ENCODE peak calls at places on chromosomes 11 and 22, in five cellular contexts. R is effector memory CD4-positive, alpha-beta T cell; M is omental fat pad; O is Calu3; C is fibroblast of mammary gland. S is an unnamed sample.

GRCh38 chr11:71286701-71287643 is 34.6 kb upstream of the SHANK2 start:
- DNase-seq in R (no peak), M (no peak), O (peak; percentile 67), C (peak; percentile 98), S (peak; percentile 40)

GRCh38 chr11:659532-660085 is 22.5 kb downstream of the DRD4 start:
- DNase-seq in R (no peak), M (no peak), O (no peak), C (no peak), S (no peak)

GRCh38 chr11:132941024-132941646 is 591.2 kb downstream of the OPCML start:
- DNase-seq in R (no peak), M (no peak), O (no peak), C (peak; percentile 23), S (peak; percentile 51)

GRCh38 chr22:29071261-29072045 is 1.4 kb upstream of the KREMEN1 start:
- DNase-seq in R (no peak), M (no peak), O (peak; percentile 34), C (no peak), S (no peak)

GRCh38 chr11:130157840-130158239 is 1.7 kb upstream of the ST14 start:
- DNase-seq in R (no peak), M (no peak), O (no peak), C (no peak), S (no peak)

GRCh38 chr11:66851698-66852465 is 5.0 kb upstream of the LRFN4 start:
- DNase-seq in R (no peak), M (no peak), O (no peak), C (no peak), S (no peak)

GRCh38 chr11:44632466-44633123 is 67.1 kb downstream of the CD82 start:
- DNase-seq in R (no peak), M (no peak), O (peak; percentile 40), C (peak; percentile 36), S (peak; percentile 14)

GRCh38 chr11:2593393-2593950 is 106.3 kb downstream of the KCNQ1OT1 start:
- DNase-seq in R (no peak), M (no peak), O (no peak), C (no peak), S (no peak)

GRCh38 chr11:19642759-19643158 is 69.9 kb upstream of the NAV2 start:
- DNase-seq in R (no peak), M (no peak), O (no peak), C (no peak), S (no peak)

GRCh38 chr22:40081662-40082061 is 86.9 kb downstream of the FAM83F start:
- DNase-seq in R (no peak), M (no peak), O (no peak), C (no peak), S (no peak)

GRCh38 chr11:74877132-74877531 is 71.8 kb downstream of the XRRA1 start:
- DNase-seq in R (no peak), M (no peak), O (no peak), C (peak; percentile 35), S (no peak)

GRCh38 chr11:1341928-1342524 is 32.6 kb upstream of the TOLLIP start:
- DNase-seq in R (no peak), M (peak; percentile 21), O (no peak), C (peak; percentile 27), S (no peak)

GRCh38 chr11:81359476-81359875 is 1374.2 kb downstream of the FAM181B start:
- DNase-seq in R (no peak), M (no peak), O (no peak), C (peak; percentile 2), S (no peak)

GRCh38 chr22:49348631-49349030 is 479.0 kb downstream of the BRD1 start:
- DNase-seq in R (no peak), M (no peak), O (no peak), C (no peak), S (no peak)

GRCh38 chr11:20127671-20128527 is 32.4 kb downstream of the DBX1 start:
- DNase-seq in R (peak; percentile 39), M (peak; percentile 78), O (peak; percentile 86), C (peak; percentile 64), S (peak; percentile 85)

GRCh38 chr11:134950692-134951304 is 538.8 kb upstream of the B3GAT1 start:
- DNase-seq in R (no peak), M (no peak), O (no peak), C (peak; percentile 55), S (no peak)

GRCh38 chr11:119787074-119787461 is 58.1 kb upstream of the NECTIN1 start:
- DNase-seq in R (no peak), M (no peak), O (no peak), C (no peak), S (no peak)

GRCh38 chr22:38132794-38133193 is 22.3 kb upstream of the BAIAP2L2 start:
- DNase-seq in R (no peak), M (no peak), O (no peak), C (no peak), S (no peak)

GRCh38 chr11:17798253-17798652 is 63.7 kb downstream of the KCNC1 start:
- DNase-seq in R (no peak), M (no peak), O (no peak), C (no peak), S (no peak)

GRCh38 chr22:39214006-39214382 is 30.8 kb downstream of the PDGFB start:
- DNase-seq in R (no peak), M (no peak), O (no peak), C (no peak), S (no peak)

GRCh38 chr11:125071831-125072209 is 8.7 kb downstream of the SLC37A2 start:
- DNase-seq in R (no peak), M (no peak), O (no peak), C (no peak), S (no peak)

GRCh38 chr11:109012996-109013395 is 348.1 kb downstream of the DDX10 start:
- DNase-seq in R (no peak), M (no peak), O (no peak), C (no peak), S (no peak)

GRCh38 chr11:114196994-114197702 is 99.1 kb upstream of the NNMT start:
- DNase-seq in R (no peak), M (no peak), O (no peak), C (peak; percentile 61), S (peak; percentile 63)

GRCh38 chr11:67054851-67055523 is 1.7 kb upstream of the RHOD start:
- DNase-seq in R (no peak), M (no peak), O (peak; percentile 95), C (peak; percentile 61), S (no peak)

GRCh38 chr11:61498767-61499341 is 9.7 kb upstream of the LRRC10B start:
- DNase-seq in R (no peak), M (no peak), O (no peak), C (no peak), S (no peak)

GRCh38 chr11:68014157-68014965 is 4.2 kb downstream of the ALDH3B1 start:
- DNase-seq in R (no peak), M (no peak), O (peak; percentile 96), C (peak; percentile 88), S (no peak)

S was measured in midbrain.